ENCODE peak calls at places on chromosome 13, in seven cellular contexts. One of them, this sample, is unnamed.

GRCh38 chr13:96984061-96984508 is 10.2 kb downstream of the OXGR1 start:
- DNase-seq in IMR-90: no peak
- DNase-seq in body of pancreas: peak
- DNase-seq in GM12878: peak
- DNase-seq in thyroid gland: peak
- DNase-seq in ovary: no peak
- DNase-seq in heart left ventricle: no peak
- DNase-seq in this sample: peak

GRCh38 chr13:52707375-52707774 is 32.2 kb downstream of the CNMD start:
- DNase-seq in thyroid gland: no peak
- DNase-seq in heart left ventricle: no peak
- DNase-seq in GM12878: no peak
- DNase-seq in IMR-90: no peak
- DNase-seq in ovary: no peak
- DNase-seq in body of pancreas: no peak
- DNase-seq in this sample: no peak

GRCh38 chr13:99980201-99981114 is 1.1 kb upstream of the ZIC2 start:
- DNase-seq in ovary: peak
- DNase-seq in body of pancreas: peak
- DNase-seq in IMR-90: peak
- DNase-seq in thyroid gland: peak
- DNase-seq in heart left ventricle: peak
- DNase-seq in GM12878: no peak
- DNase-seq in this sample: peak

GRCh38 chr13:87123987-87124784 is 547.0 kb upstream of the SLITRK5 start:
- DNase-seq in ovary: no peak
- DNase-seq in thyroid gland: peak
- DNase-seq in GM12878: no peak
- DNase-seq in heart left ventricle: peak
- DNase-seq in body of pancreas: peak
- DNase-seq in IMR-90: peak
- DNase-seq in this sample: no peak

GRCh38 chr13:109465151-109465550 is 321.2 kb downstream of the IRS2 start:
- DNase-seq in IMR-90: peak
- DNase-seq in body of pancreas: no peak
- DNase-seq in GM12878: no peak
- DNase-seq in thyroid gland: no peak
- DNase-seq in ovary: no peak
- DNase-seq in heart left ventricle: no peak
- DNase-seq in this sample: no peak

GRCh38 chr13:45040626-45041025 is 51.3 kb downstream of the GPALPP1 start:
- DNase-seq in heart left ventricle: no peak
- DNase-seq in GM12878: no peak
- DNase-seq in thyroid gland: no peak
- DNase-seq in body of pancreas: no peak
- DNase-seq in IMR-90: no peak
- DNase-seq in ovary: no peak
- DNase-seq in this sample: no peak

GRCh38 chr13:110498327-110498726 is 63.2 kb downstream of the RAB20 start:
- DNase-seq in thyroid gland: no peak
- DNase-seq in GM12878: no peak
- DNase-seq in heart left ventricle: peak
- DNase-seq in IMR-90: peak
- DNase-seq in ovary: no peak
- DNase-seq in body of pancreas: no peak
- DNase-seq in this sample: no peak

GRCh38 chr13:51539887-51540286 is 44.4 kb upstream of the WDFY2 start:
- DNase-seq in GM12878: no peak
- DNase-seq in thyroid gland: no peak
- DNase-seq in IMR-90: peak
- DNase-seq in ovary: no peak
- DNase-seq in heart left ventricle: no peak
- DNase-seq in body of pancreas: no peak
- DNase-seq in this sample: no peak

GRCh38 chr13:38763446-38764381 is 76.8 kb downstream of the FREM2 start:
- DNase-seq in body of pancreas: peak
- DNase-seq in thyroid gland: peak
- DNase-seq in heart left ventricle: no peak
- DNase-seq in ovary: no peak
- DNase-seq in IMR-90: peak
- DNase-seq in GM12878: no peak
- DNase-seq in this sample: no peak

GRCh38 chr13:51453308-51453958 is 597 bp upstream of the INTS6 start:
- DNase-seq in body of pancreas: no peak
- DNase-seq in GM12878: peak
- DNase-seq in thyroid gland: no peak
- DNase-seq in heart left ventricle: peak
- DNase-seq in IMR-90: no peak
- DNase-seq in ovary: peak
- DNase-seq in this sample: peak

GRCh38 chr13:43799191-43799590 is 12.4 kb upstream of the ENOX1 start:
- DNase-seq in GM12878: no peak
- DNase-seq in thyroid gland: no peak
- DNase-seq in IMR-90: peak
- DNase-seq in heart left ventricle: no peak
- DNase-seq in body of pancreas: no peak
- DNase-seq in ovary: no peak
- DNase-seq in this sample: no peak

GRCh38 chr13:105914637-105915036 is 620.8 kb downstream of the EFNB2 start:
- DNase-seq in heart left ventricle: no peak
- DNase-seq in body of pancreas: no peak
- DNase-seq in ovary: no peak
- DNase-seq in IMR-90: peak
- DNase-seq in thyroid gland: no peak
- DNase-seq in GM12878: no peak
- DNase-seq in this sample: no peak

GRCh38 chr13:70835349-70835748 is 727.1 kb upstream of the KLHL1 start:
- DNase-seq in body of pancreas: no peak
- DNase-seq in IMR-90: no peak
- DNase-seq in ovary: no peak
- DNase-seq in thyroid gland: no peak
- DNase-seq in GM12878: no peak
- DNase-seq in heart left ventricle: no peak
- DNase-seq in this sample: no peak

GRCh38 chr13:40456397-40456958 is 210.0 kb downstream of the FOXO1 start:
- DNase-seq in IMR-90: no peak
- DNase-seq in thyroid gland: peak
- DNase-seq in GM12878: no peak
- DNase-seq in heart left ventricle: no peak
- DNase-seq in body of pancreas: peak
- DNase-seq in ovary: no peak
- DNase-seq in this sample: no peak

GRCh38 chr13:104487006-104487405 is 1420.8 kb upstream of the SLC10A2 start:
- DNase-seq in IMR-90: no peak
- DNase-seq in heart left ventricle: no peak
- DNase-seq in body of pancreas: no peak
- DNase-seq in thyroid gland: no peak
- DNase-seq in ovary: no peak
- DNase-seq in GM12878: no peak
- DNase-seq in this sample: no peak

GRCh38 chr13:75993823-75994222 is 357.7 kb downstream of the LMO7 start:
- DNase-seq in GM12878: no peak
- DNase-seq in IMR-90: peak
- DNase-seq in body of pancreas: no peak
- DNase-seq in thyroid gland: no peak
- DNase-seq in ovary: no peak
- DNase-seq in heart left ventricle: no peak
- DNase-seq in this sample: no peak

GRCh38 chr13:111919286-111919685 is 147.7 kb upstream of the SOX1 start:
- DNase-seq in GM12878: no peak
- DNase-seq in heart left ventricle: no peak
- DNase-seq in ovary: peak
- DNase-seq in body of pancreas: no peak
- DNase-seq in IMR-90: no peak
- DNase-seq in thyroid gland: no peak
- DNase-seq in this sample: no peak

GRCh38 chr13:79745141-79745540 is 264.2 kb downstream of the NDFIP2 start:
- DNase-seq in body of pancreas: peak
- DNase-seq in heart left ventricle: no peak
- DNase-seq in IMR-90: no peak
- DNase-seq in ovary: no peak
- DNase-seq in thyroid gland: no peak
- DNase-seq in GM12878: no peak
- DNase-seq in this sample: no peak

GRCh38 chr13:35855531-35856019 is 275.6 kb downstream of the DCLK1 start:
- DNase-seq in thyroid gland: no peak
- DNase-seq in GM12878: no peak
- DNase-seq in heart left ventricle: no peak
- DNase-seq in ovary: no peak
- DNase-seq in IMR-90: no peak
- DNase-seq in body of pancreas: no peak
- DNase-seq in this sample: no peak

GRCh38 chr13:27219611-27220010 is 31.7 kb upstream of the RPL21 start:
- DNase-seq in heart left ventricle: no peak
- DNase-seq in thyroid gland: no peak
- DNase-seq in ovary: no peak
- DNase-seq in IMR-90: no peak
- DNase-seq in body of pancreas: no peak
- DNase-seq in GM12878: no peak
- DNase-seq in this sample: no peak
- TF ChIP-seq POLR2A in heart left ventricle: no peak
- TF ChIP-seq POLR2A in thyroid gland: no peak
- TF ChIP-seq POLR2A in ovary: no peak
- TF ChIP-seq POLR2A in IMR-90: no peak
- TF ChIP-seq POLR2A in body of pancreas: no peak
- TF ChIP-seq POLR2A in GM12878: no peak
- TF ChIP-seq POLR2A in this sample: no peak

GRCh38 chr13:56561327-56561726 is 579.4 kb upstream of the PRR20A start:
- DNase-seq in ovary: no peak
- DNase-seq in body of pancreas: no peak
- DNase-seq in IMR-90: no peak
- DNase-seq in thyroid gland: no peak
- DNase-seq in heart left ventricle: no peak
- DNase-seq in GM12878: no peak
- DNase-seq in this sample: no peak

DNA sequence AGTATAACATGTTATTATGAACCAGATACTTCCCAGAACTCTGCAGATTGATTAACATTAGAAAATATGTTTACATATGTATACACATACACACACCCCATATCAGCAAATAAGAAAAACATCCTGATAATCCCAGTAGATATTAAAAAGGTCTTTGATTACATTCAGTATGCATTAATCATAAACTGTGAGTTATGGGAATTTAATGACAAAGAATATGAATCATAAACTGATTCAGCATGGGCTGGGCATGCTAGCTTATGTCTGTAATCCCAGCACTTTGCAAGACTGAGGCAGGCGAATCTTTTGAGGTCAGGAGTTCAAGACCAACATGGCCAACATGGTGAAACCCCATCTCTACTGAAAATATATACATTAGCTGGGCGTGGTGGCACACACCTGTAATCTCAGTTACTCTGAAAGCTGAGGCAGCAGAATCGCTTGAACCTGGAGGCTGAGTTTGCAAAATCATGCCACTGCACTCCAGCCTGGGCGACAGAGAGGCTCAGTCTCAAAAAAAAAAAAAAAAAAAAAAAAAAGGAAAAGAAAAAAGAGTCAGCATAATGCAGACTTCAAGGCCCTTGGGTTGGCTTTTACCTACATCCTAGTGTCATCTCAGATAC is 581.9 kb upstream of the PRR20A start:
- DNase-seq in body of pancreas: no peak
- DNase-seq in ovary: no peak
- DNase-seq in thyroid gland: no peak
- DNase-seq in GM12878: no peak
- DNase-seq in IMR-90: no peak
- DNase-seq in heart left ventricle: no peak
- DNase-seq in this sample: no peak
- TF ChIP-seq POLR2A in body of pancreas: no peak
- TF ChIP-seq POLR2A in ovary: no peak
- TF ChIP-seq POLR2A in thyroid gland: no peak
- TF ChIP-seq POLR2A in GM12878: no peak
- TF ChIP-seq POLR2A in IMR-90: no peak
- TF ChIP-seq POLR2A in heart left ventricle: no peak
- TF ChIP-seq POLR2A in this sample: no peak

DNA sequence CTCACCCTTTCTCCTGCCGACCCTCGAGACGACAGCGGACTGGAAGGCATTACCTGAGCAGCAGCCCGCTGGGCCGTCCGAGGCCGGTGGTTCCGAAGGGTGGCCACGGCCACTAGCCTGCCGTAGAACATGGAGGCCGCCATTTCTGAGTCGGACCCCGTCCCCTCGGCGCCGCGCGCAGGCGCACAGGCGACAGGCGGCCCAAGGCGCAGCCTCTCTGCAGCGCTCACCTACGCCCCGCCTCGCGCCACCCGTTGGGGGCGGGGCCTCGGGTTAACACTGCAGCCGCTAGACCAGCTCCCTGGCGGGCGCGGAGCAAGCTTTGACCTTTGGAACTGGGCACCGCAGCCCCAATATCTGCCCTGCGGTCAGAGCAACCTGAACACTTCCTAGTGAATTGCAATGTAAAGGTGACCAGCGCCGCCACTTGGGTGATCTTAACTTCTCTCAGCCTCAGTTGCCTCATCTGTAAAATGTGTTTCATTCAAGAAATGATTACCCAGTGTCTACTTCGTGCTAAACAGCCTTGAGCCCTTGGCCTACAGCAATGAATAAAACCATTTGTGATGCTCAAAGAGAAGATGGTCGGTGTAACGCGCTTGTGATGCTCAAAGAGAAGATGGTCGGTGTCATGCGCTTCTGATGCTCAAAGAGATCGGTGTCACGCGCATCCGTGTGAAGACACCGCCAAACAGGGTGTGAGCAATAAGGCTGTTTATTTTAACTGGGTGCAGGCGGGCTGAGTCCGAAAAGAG is at the start of gene SUCLA2:
- DNase-seq in IMR-90: peak
- DNase-seq in heart left ventricle: peak
- DNase-seq in GM12878: peak
- DNase-seq in thyroid gland: peak
- DNase-seq in ovary: peak
- DNase-seq in body of pancreas: peak
- DNase-seq in this sample: peak
- TF ChIP-seq POLR2A in IMR-90: peak
- TF ChIP-seq POLR2A in heart left ventricle: no peak
- TF ChIP-seq POLR2A in GM12878: peak
- TF ChIP-seq POLR2A in thyroid gland: no peak
- TF ChIP-seq POLR2A in ovary: no peak
- TF ChIP-seq POLR2A in body of pancreas: peak
- TF ChIP-seq POLR2A in this sample: peak

DNA sequence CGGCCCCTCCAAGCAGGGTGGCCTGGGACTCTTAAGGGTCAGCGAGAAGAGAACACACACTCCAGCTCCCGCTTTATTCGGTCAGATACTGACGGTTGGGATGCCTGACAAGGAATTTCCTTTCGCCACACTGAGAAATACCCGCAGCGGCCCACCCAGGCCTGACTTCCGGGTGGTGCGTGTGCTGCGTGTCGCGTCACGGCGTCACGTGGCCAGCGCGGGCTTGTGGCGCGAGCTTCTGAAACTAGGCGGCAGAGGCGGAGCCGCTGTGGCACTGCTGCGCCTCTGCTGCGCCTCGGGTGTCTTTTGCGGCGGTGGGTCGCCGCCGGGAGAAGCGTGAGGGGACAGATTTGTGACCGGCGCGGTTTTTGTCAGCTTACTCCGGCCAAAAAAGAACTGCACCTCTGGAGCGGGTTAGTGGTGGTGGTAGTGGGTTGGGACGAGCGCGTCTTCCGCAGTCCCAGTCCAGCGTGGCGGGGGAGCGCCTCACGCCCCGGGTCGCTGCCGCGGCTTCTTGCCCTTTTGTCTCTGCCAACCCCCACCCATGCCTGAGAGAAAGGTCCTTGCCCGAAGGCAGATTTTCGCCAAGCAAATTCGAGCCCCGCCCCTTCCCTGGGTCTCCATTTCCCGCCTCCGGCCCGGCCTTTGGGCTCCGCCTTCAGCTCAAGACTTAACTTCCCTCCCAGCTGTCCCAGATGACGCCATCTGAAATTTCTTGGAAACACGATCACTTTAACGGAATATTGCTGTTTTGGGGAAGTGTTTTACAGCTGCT is at the start of the genes BRCA2 and ZAR1L:
- DNase-seq in thyroid gland: peak
- DNase-seq in heart left ventricle: peak
- DNase-seq in body of pancreas: peak
- DNase-seq in GM12878: peak
- DNase-seq in ovary: peak
- DNase-seq in IMR-90: peak
- DNase-seq in this sample: peak
- TF ChIP-seq POLR2A in thyroid gland: no peak
- TF ChIP-seq POLR2A in heart left ventricle: no peak
- TF ChIP-seq POLR2A in body of pancreas: peak
- TF ChIP-seq POLR2A in GM12878: peak
- TF ChIP-seq POLR2A in ovary: peak
- TF ChIP-seq POLR2A in IMR-90: peak
- TF ChIP-seq POLR2A in this sample: peak

This sample was measured in spleen.